ENCODE peak calls at places on chromosomes 1 and 21, in ten cellular contexts. One of them, this sample, is unnamed.

GRCh38 chr1:6358757-6359567 is 34.6 kb downstream of the ACOT7 start:
- DNase-seq in pancreas: no peak
- DNase-seq in HCT116: no peak
- DNase-seq in heart right ventricle: peak; percentile 53
- DNase-seq in coronary artery: no peak
- DNase-seq in tibial artery: no peak
- DNase-seq in adrenal gland: no peak
- DNase-seq in IMR-90: peak; percentile 86
- DNase-seq in brain microvascular endothelial cell: peak; percentile 61
- DNase-seq in colonic mucosa: peak; percentile 58
- DNase-seq in this sample: no peak

GRCh38 chr1:27891196-27891889 is 19.0 kb downstream of the THEMIS2 start:
- DNase-seq in tibial artery: no peak
- DNase-seq in coronary artery: no peak
- DNase-seq in heart right ventricle: peak; percentile 40
- DNase-seq in IMR-90: no peak
- DNase-seq in adrenal gland: no peak
- DNase-seq in pancreas: no peak
- DNase-seq in colonic mucosa: no peak
- DNase-seq in brain microvascular endothelial cell: no peak
- DNase-seq in HCT116: no peak
- DNase-seq in this sample: no peak

GRCh38 chr1:17120962-17121837 is 1.9 kb upstream of the PADI2 start:
- DNase-seq in IMR-90: peak; percentile 8
- DNase-seq in HCT116: no peak
- DNase-seq in pancreas: no peak
- DNase-seq in heart right ventricle: no peak
- DNase-seq in adrenal gland: no peak
- DNase-seq in colonic mucosa: no peak
- DNase-seq in brain microvascular endothelial cell: peak; percentile 37
- DNase-seq in tibial artery: no peak
- DNase-seq in coronary artery: no peak
- DNase-seq in this sample: no peak

GRCh38 chr1:236394016-236394481 is at the start of gene EDARADD:
- DNase-seq in tibial artery: no peak
- DNase-seq in pancreas: no peak
- DNase-seq in IMR-90: no peak
- DNase-seq in coronary artery: no peak
- DNase-seq in colonic mucosa: no peak
- DNase-seq in adrenal gland: no peak
- DNase-seq in HCT116: no peak
- DNase-seq in heart right ventricle: no peak
- DNase-seq in brain microvascular endothelial cell: peak; percentile 48
- DNase-seq in this sample: no peak

GRCh38 chr1:185159966-185160365 is 3.0 kb downstream of the SWT1 start:
- DNase-seq in tibial artery: no peak
- DNase-seq in adrenal gland: no peak
- DNase-seq in HCT116: no peak
- DNase-seq in pancreas: no peak
- DNase-seq in heart right ventricle: no peak
- DNase-seq in brain microvascular endothelial cell: no peak
- DNase-seq in coronary artery: no peak
- DNase-seq in IMR-90: peak; percentile 26
- DNase-seq in colonic mucosa: no peak
- DNase-seq in this sample: no peak

GRCh38 chr1:228275435-228276342 is 67.8 kb downstream of the OBSCN start:
- DNase-seq in coronary artery: peak; percentile 88
- DNase-seq in tibial artery: peak; percentile 93
- DNase-seq in heart right ventricle: peak; percentile 91
- DNase-seq in adrenal gland: peak; percentile 94
- DNase-seq in colonic mucosa: peak; percentile 94
- DNase-seq in brain microvascular endothelial cell: peak; percentile 78
- DNase-seq in IMR-90: peak; percentile 82
- DNase-seq in HCT116: peak; percentile 34
- DNase-seq in pancreas: peak; percentile 85
- DNase-seq in this sample: peak; percentile 76

GRCh38 chr21:45839274-45839673 is 142.3 kb upstream of the COL6A1 start:
- DNase-seq in coronary artery: no peak
- DNase-seq in HCT116: no peak
- DNase-seq in pancreas: no peak
- DNase-seq in tibial artery: no peak
- DNase-seq in IMR-90: peak; percentile 12
- DNase-seq in colonic mucosa: no peak
- DNase-seq in adrenal gland: no peak
- DNase-seq in heart right ventricle: no peak
- DNase-seq in brain microvascular endothelial cell: no peak
- DNase-seq in this sample: no peak

GRCh38 chr1:231187556-231187955 is 25.7 kb downstream of the TRIM67 start:
- DNase-seq in adrenal gland: no peak
- DNase-seq in colonic mucosa: no peak
- DNase-seq in HCT116: no peak
- DNase-seq in tibial artery: no peak
- DNase-seq in heart right ventricle: no peak
- DNase-seq in pancreas: no peak
- DNase-seq in IMR-90: no peak
- DNase-seq in brain microvascular endothelial cell: no peak
- DNase-seq in coronary artery: no peak
- DNase-seq in this sample: no peak

GRCh38 chr1:68205794-68206358 is 26.4 kb downstream of the WLS start:
- DNase-seq in coronary artery: no peak
- DNase-seq in brain microvascular endothelial cell: no peak
- DNase-seq in pancreas: no peak
- DNase-seq in IMR-90: no peak
- DNase-seq in tibial artery: no peak
- DNase-seq in HCT116: no peak
- DNase-seq in colonic mucosa: no peak
- DNase-seq in heart right ventricle: no peak
- DNase-seq in adrenal gland: no peak
- DNase-seq in this sample: no peak

GRCh38 chr1:16145030-16145987 is 10.6 kb downstream of the EPHA2 start:
- DNase-seq in HCT116: peak; percentile 89
- DNase-seq in colonic mucosa: peak; percentile 88
- DNase-seq in adrenal gland: peak; percentile 92
- DNase-seq in brain microvascular endothelial cell: peak; percentile 93
- DNase-seq in heart right ventricle: peak; percentile 89
- DNase-seq in tibial artery: peak; percentile 89
- DNase-seq in coronary artery: peak; percentile 87
- DNase-seq in pancreas: peak; percentile 90
- DNase-seq in IMR-90: peak; percentile 92
- DNase-seq in this sample: peak; percentile 95

GRCh38 chr1:73756817-73757216 is 441.2 kb downstream of the LRRIQ3 start:
- DNase-seq in heart right ventricle: no peak
- DNase-seq in pancreas: no peak
- DNase-seq in brain microvascular endothelial cell: no peak
- DNase-seq in colonic mucosa: no peak
- DNase-seq in tibial artery: no peak
- DNase-seq in coronary artery: no peak
- DNase-seq in HCT116: no peak
- DNase-seq in IMR-90: no peak
- DNase-seq in adrenal gland: no peak
- DNase-seq in this sample: no peak
- TF ChIP-seq CTCF in heart right ventricle: no peak
- TF ChIP-seq CTCF in pancreas: no peak
- TF ChIP-seq CTCF in brain microvascular endothelial cell: no peak
- TF ChIP-seq CTCF in colonic mucosa: no peak
- TF ChIP-seq CTCF in tibial artery: no peak
- TF ChIP-seq CTCF in coronary artery: no peak
- TF ChIP-seq CTCF in HCT116: no peak
- TF ChIP-seq CTCF in IMR-90: no peak
- TF ChIP-seq CTCF in adrenal gland: no peak
- TF ChIP-seq CTCF in this sample: no peak

GRCh38 chr1:183237046-183237445 is 51.0 kb downstream of the LAMC2 start:
- DNase-seq in coronary artery: no peak
- DNase-seq in brain microvascular endothelial cell: no peak
- DNase-seq in heart right ventricle: no peak
- DNase-seq in adrenal gland: no peak
- DNase-seq in colonic mucosa: no peak
- DNase-seq in HCT116: no peak
- DNase-seq in pancreas: no peak
- DNase-seq in IMR-90: no peak
- DNase-seq in tibial artery: no peak
- DNase-seq in this sample: no peak

GRCh38 chr1:183233113-183233512 is 47.0 kb downstream of the LAMC2 start:
- DNase-seq in pancreas: no peak
- DNase-seq in heart right ventricle: no peak
- DNase-seq in coronary artery: no peak
- DNase-seq in tibial artery: no peak
- DNase-seq in IMR-90: no peak
- DNase-seq in brain microvascular endothelial cell: no peak
- DNase-seq in colonic mucosa: no peak
- DNase-seq in HCT116: no peak
- DNase-seq in adrenal gland: no peak
- DNase-seq in this sample: no peak

GRCh38 chr1:183234660-183235476 is 48.8 kb downstream of the LAMC2 start:
- DNase-seq in brain microvascular endothelial cell: peak; percentile 97
- DNase-seq in colonic mucosa: peak; percentile 38
- DNase-seq in tibial artery: peak; percentile 90
- DNase-seq in adrenal gland: peak; percentile 83
- DNase-seq in heart right ventricle: peak; percentile 69
- DNase-seq in HCT116: peak; percentile 62
- DNase-seq in pancreas: no peak
- DNase-seq in IMR-90: peak; percentile 98
- DNase-seq in coronary artery: peak; percentile 89
- DNase-seq in this sample: no peak

GRCh38 chr1:183236158-183236725 is 50.2 kb downstream of the LAMC2 start:
- DNase-seq in coronary artery: no peak
- DNase-seq in brain microvascular endothelial cell: no peak
- DNase-seq in pancreas: no peak
- DNase-seq in HCT116: no peak
- DNase-seq in adrenal gland: no peak
- DNase-seq in colonic mucosa: no peak
- DNase-seq in IMR-90: no peak
- DNase-seq in tibial artery: no peak
- DNase-seq in heart right ventricle: no peak
- DNase-seq in this sample: no peak

DNA sequence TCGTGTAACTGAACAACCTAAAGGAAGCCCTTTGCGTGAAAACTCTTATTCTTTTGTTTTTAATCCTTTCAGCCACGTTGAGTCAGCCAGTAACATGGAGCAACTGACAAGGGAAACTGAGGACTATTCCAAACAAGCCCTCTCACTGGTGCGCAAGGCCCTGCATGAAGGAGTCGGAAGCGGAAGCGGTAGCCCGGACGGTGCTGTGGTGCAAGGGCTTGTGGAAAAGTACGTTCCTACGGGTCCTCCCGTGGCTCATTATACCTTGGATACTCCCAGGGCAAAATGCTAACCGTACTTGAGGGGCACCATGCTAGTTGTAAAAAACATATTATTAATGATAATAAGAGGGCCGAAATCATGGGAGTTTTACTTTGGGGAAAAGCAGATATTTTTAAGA is 49.4 kb downstream of the LAMC2 start:
- DNase-seq in pancreas: no peak
- DNase-seq in coronary artery: no peak
- DNase-seq in HCT116: no peak
- DNase-seq in IMR-90: no peak
- DNase-seq in brain microvascular endothelial cell: no peak
- DNase-seq in heart right ventricle: peak; percentile 25
- DNase-seq in tibial artery: no peak
- DNase-seq in colonic mucosa: no peak
- DNase-seq in adrenal gland: no peak
- DNase-seq in this sample: no peak
- H3K4me3 ChIP-seq in pancreas: no peak overlapping the region
- H3K4me3 ChIP-seq in coronary artery: no peak overlapping the region
- H3K4me3 ChIP-seq in HCT116: no peak overlapping the region
- H3K4me3 ChIP-seq in IMR-90: peak overlapping the region; percentile 41
- H3K4me3 ChIP-seq in brain microvascular endothelial cell: peak overlapping the region; percentile 50
- H3K4me3 ChIP-seq in heart right ventricle: peak overlapping the region; percentile 39
- H3K4me3 ChIP-seq in tibial artery: peak overlapping the region; percentile 46
- H3K4me3 ChIP-seq in colonic mucosa: no peak overlapping the region
- H3K4me3 ChIP-seq in adrenal gland: no peak overlapping the region
- H3K4me3 ChIP-seq in this sample: no peak overlapping the region

DNA sequence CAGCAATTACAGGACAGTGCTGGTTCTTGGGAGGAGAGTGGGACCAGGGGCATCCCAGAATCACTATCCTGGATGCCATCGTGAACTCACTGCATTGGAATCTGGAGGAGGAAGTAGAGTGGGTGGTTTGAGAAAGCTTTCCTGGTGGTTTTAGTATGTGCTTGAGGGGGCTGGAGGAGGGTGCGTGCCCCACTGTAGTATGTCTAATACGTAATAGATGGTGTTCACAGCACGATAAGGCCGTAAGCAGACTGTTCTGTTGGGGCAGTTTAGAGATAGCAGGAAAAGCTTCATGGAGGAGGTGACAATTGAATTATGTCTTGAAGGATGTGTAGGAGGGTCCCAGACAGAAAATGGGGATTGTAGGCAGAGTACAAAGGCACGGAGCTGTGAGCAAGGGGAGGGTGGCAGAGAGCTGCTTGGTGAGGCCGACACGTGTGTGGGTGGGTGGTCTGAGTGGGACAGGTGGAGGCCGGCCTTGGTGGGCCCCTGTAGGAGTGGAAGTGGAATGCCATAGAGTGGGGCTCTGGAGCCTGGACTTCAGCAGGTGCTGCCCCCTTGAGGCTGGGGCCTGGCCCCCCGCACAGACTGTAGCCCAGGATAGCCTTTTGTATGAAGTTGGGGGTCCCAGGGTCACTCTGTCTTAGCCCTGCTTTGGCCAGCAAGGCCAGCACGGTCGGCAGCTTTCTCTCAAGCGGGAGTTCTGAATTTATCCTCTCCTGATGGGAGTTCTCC is 37.0 kb downstream of the IL6R start:
- DNase-seq in heart right ventricle: no peak
- DNase-seq in colonic mucosa: no peak
- DNase-seq in tibial artery: no peak
- DNase-seq in brain microvascular endothelial cell: peak; percentile 55
- DNase-seq in adrenal gland: no peak
- DNase-seq in HCT116: no peak
- DNase-seq in pancreas: no peak
- DNase-seq in coronary artery: no peak
- DNase-seq in IMR-90: peak; percentile 64
- DNase-seq in this sample: no peak
- H3K27ac ChIP-seq in heart right ventricle: no peak overlapping the region
- H3K27ac ChIP-seq in colonic mucosa: no peak overlapping the region
- H3K27ac ChIP-seq in tibial artery: no peak overlapping the region
- H3K27ac ChIP-seq in brain microvascular endothelial cell: no peak overlapping the region
- H3K27ac ChIP-seq in adrenal gland: no peak overlapping the region
- H3K27ac ChIP-seq in HCT116: no peak overlapping the region
- H3K27ac ChIP-seq in pancreas: no peak overlapping the region
- H3K27ac ChIP-seq in coronary artery: no peak overlapping the region
- H3K27ac ChIP-seq in IMR-90: no peak overlapping the region
- H3K27ac ChIP-seq in this sample: no peak overlapping the region

DNA sequence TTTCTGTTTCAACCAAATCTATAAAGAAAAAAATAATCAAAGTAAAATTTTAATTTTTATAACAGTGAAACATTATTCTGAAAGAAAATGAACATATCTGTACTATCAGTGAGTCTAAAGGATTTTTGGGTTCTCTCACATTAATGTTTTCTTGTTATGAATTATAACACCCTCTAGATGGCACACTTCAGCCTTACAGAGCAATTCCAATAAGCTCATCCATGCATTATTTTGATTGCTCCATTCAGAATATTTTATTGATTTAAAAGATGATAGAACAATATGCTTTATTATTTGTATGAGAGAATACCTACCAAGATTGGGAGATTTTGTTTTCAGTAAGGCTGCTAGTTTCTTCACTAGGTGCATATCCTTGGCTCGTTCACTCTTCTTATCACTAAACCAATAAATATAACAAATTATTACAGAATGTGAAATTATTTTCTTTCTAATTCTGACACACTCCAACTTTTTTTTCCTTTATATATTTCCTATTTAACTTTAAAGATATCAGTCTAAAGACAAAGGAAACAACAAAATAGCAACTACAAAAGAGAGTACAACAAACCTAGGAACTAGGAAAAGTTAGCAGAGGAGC is 82.4 kb downstream of the RAB3GAP2 start:
- DNase-seq in tibial artery: no peak
- DNase-seq in colonic mucosa: no peak
- DNase-seq in coronary artery: no peak
- DNase-seq in IMR-90: peak; percentile 37
- DNase-seq in brain microvascular endothelial cell: no peak
- DNase-seq in pancreas: no peak
- DNase-seq in adrenal gland: no peak
- DNase-seq in heart right ventricle: no peak
- DNase-seq in HCT116: peak; percentile 23
- DNase-seq in this sample: no peak
- TF ChIP-seq CTCF in tibial artery: peak; percentile 34
- TF ChIP-seq CTCF in colonic mucosa: no peak
- TF ChIP-seq CTCF in coronary artery: no peak
- TF ChIP-seq CTCF in IMR-90: peak; percentile 54
- TF ChIP-seq CTCF in brain microvascular endothelial cell: peak; percentile 44
- TF ChIP-seq CTCF in pancreas: no peak
- TF ChIP-seq CTCF in adrenal gland: peak; percentile 27
- TF ChIP-seq CTCF in heart right ventricle: peak; percentile 53
- TF ChIP-seq CTCF in HCT116: peak; percentile 56
- TF ChIP-seq CTCF in this sample: peak; percentile 6